ENCODE peak calls at places on chromosomes 16 and 17, in six cellular contexts. One of them, this sample, is unnamed.

GRCh38 chr16:74758801-74759200 is 15.8 kb downstream of the FA2H start:
- DNase-seq in AG08396: no peak
- DNase-seq in HuH-7: no peak
- DNase-seq in astrocyte of the spinal cord: no peak
- DNase-seq in stimulated activated CD4-positive, alpha-beta T cell treated with anti-CD3 and anti-CD28 coated beads, Interleukin-2, amount 100 ng/mL, for 24 hours: no peak
- DNase-seq in NCI-H748 treated with DMSO at 0.1 percent for 48 hours: no peak
- DNase-seq in this sample: no peak

GRCh38 chr16:56530872-56531271 is 11.0 kb upstream of the BBS2 start:
- DNase-seq in AG08396: no peak
- DNase-seq in HuH-7: no peak
- DNase-seq in astrocyte of the spinal cord: no peak
- DNase-seq in stimulated activated CD4-positive, alpha-beta T cell treated with anti-CD3 and anti-CD28 coated beads, Interleukin-2, amount 100 ng/mL, for 24 hours: no peak
- DNase-seq in NCI-H748 treated with DMSO at 0.1 percent for 48 hours: no peak
- DNase-seq in this sample: no peak

GRCh38 chr17:49995055-49995738 is at the start of gene DLX3:
- DNase-seq in AG08396: peak
- DNase-seq in HuH-7: peak
- DNase-seq in astrocyte of the spinal cord: peak
- DNase-seq in stimulated activated CD4-positive, alpha-beta T cell treated with anti-CD3 and anti-CD28 coated beads, Interleukin-2, amount 100 ng/mL, for 24 hours: no peak
- DNase-seq in NCI-H748 treated with DMSO at 0.1 percent for 48 hours: peak
- DNase-seq in this sample: peak

GRCh38 chr17:8253801-8254200 is 4.7 kb downstream of the PFAS start:
- DNase-seq in AG08396: peak
- DNase-seq in HuH-7: no peak
- DNase-seq in astrocyte of the spinal cord: peak
- DNase-seq in stimulated activated CD4-positive, alpha-beta T cell treated with anti-CD3 and anti-CD28 coated beads, Interleukin-2, amount 100 ng/mL, for 24 hours: no peak
- DNase-seq in NCI-H748 treated with DMSO at 0.1 percent for 48 hours: no peak
- DNase-seq in this sample: no peak

GRCh38 chr16:1857433-1858097 is 14.4 kb downstream of the MEIOB start:
- DNase-seq in AG08396: no peak
- DNase-seq in HuH-7: no peak
- DNase-seq in astrocyte of the spinal cord: no peak
- DNase-seq in stimulated activated CD4-positive, alpha-beta T cell treated with anti-CD3 and anti-CD28 coated beads, Interleukin-2, amount 100 ng/mL, for 24 hours: no peak
- DNase-seq in NCI-H748 treated with DMSO at 0.1 percent for 48 hours: no peak
- DNase-seq in this sample: no peak

GRCh38 chr16:66439051-66439730 is 12.1 kb downstream of the BEAN1 start:
- DNase-seq in AG08396: no peak
- DNase-seq in HuH-7: no peak
- DNase-seq in astrocyte of the spinal cord: no peak
- DNase-seq in stimulated activated CD4-positive, alpha-beta T cell treated with anti-CD3 and anti-CD28 coated beads, Interleukin-2, amount 100 ng/mL, for 24 hours: no peak
- DNase-seq in NCI-H748 treated with DMSO at 0.1 percent for 48 hours: no peak
- DNase-seq in this sample: no peak

GRCh38 chr17:1920948-1921351 is 91.1 kb downstream of the RPA1 start:
- DNase-seq in AG08396: no peak
- DNase-seq in HuH-7: no peak
- DNase-seq in astrocyte of the spinal cord: no peak
- DNase-seq in stimulated activated CD4-positive, alpha-beta T cell treated with anti-CD3 and anti-CD28 coated beads, Interleukin-2, amount 100 ng/mL, for 24 hours: no peak
- DNase-seq in NCI-H748 treated with DMSO at 0.1 percent for 48 hours: no peak
- DNase-seq in this sample: no peak

GRCh38 chr16:80403871-80404270 is 136.9 kb upstream of the DYNLRB2 start:
- DNase-seq in AG08396: no peak
- DNase-seq in HuH-7: no peak
- DNase-seq in astrocyte of the spinal cord: no peak
- DNase-seq in stimulated activated CD4-positive, alpha-beta T cell treated with anti-CD3 and anti-CD28 coated beads, Interleukin-2, amount 100 ng/mL, for 24 hours: no peak
- DNase-seq in NCI-H748 treated with DMSO at 0.1 percent for 48 hours: no peak
- DNase-seq in this sample: no peak

GRCh38 chr16:71296584-71297133 is 7.5 kb upstream of the CMTR2 start:
- DNase-seq in AG08396: no peak
- DNase-seq in HuH-7: no peak
- DNase-seq in astrocyte of the spinal cord: no peak
- DNase-seq in stimulated activated CD4-positive, alpha-beta T cell treated with anti-CD3 and anti-CD28 coated beads, Interleukin-2, amount 100 ng/mL, for 24 hours: no peak
- DNase-seq in NCI-H748 treated with DMSO at 0.1 percent for 48 hours: peak
- DNase-seq in this sample: no peak

GRCh38 chr16:78375055-78375679 is 275.7 kb downstream of the WWOX start:
- DNase-seq in AG08396: no peak
- DNase-seq in HuH-7: no peak
- DNase-seq in astrocyte of the spinal cord: no peak
- DNase-seq in stimulated activated CD4-positive, alpha-beta T cell treated with anti-CD3 and anti-CD28 coated beads, Interleukin-2, amount 100 ng/mL, for 24 hours: no peak
- DNase-seq in NCI-H748 treated with DMSO at 0.1 percent for 48 hours: no peak
- DNase-seq in this sample: no peak

GRCh38 chr16:21264226-21265036 is 13.7 kb downstream of the CRYM start:
- DNase-seq in AG08396: peak
- DNase-seq in HuH-7: peak
- DNase-seq in astrocyte of the spinal cord: peak
- DNase-seq in stimulated activated CD4-positive, alpha-beta T cell treated with anti-CD3 and anti-CD28 coated beads, Interleukin-2, amount 100 ng/mL, for 24 hours: no peak
- DNase-seq in NCI-H748 treated with DMSO at 0.1 percent for 48 hours: no peak
- DNase-seq in this sample: no peak

GRCh38 chr16:86772671-86773338 is 194.5 kb downstream of the FOXL1 start:
- DNase-seq in AG08396: no peak
- DNase-seq in HuH-7: no peak
- DNase-seq in astrocyte of the spinal cord: peak
- DNase-seq in stimulated activated CD4-positive, alpha-beta T cell treated with anti-CD3 and anti-CD28 coated beads, Interleukin-2, amount 100 ng/mL, for 24 hours: no peak
- DNase-seq in NCI-H748 treated with DMSO at 0.1 percent for 48 hours: no peak
- DNase-seq in this sample: peak

GRCh38 chr17:3710951-3711383 is 12.7 kb upstream of the HASPIN start:
- DNase-seq in AG08396: no peak
- DNase-seq in HuH-7: no peak
- DNase-seq in astrocyte of the spinal cord: peak
- DNase-seq in stimulated activated CD4-positive, alpha-beta T cell treated with anti-CD3 and anti-CD28 coated beads, Interleukin-2, amount 100 ng/mL, for 24 hours: peak
- DNase-seq in NCI-H748 treated with DMSO at 0.1 percent for 48 hours: no peak
- DNase-seq in this sample: peak

GRCh38 chr16:69698404-69698803 is 28.0 kb downstream of the NQO1 start:
- DNase-seq in AG08396: no peak
- DNase-seq in HuH-7: no peak
- DNase-seq in astrocyte of the spinal cord: no peak
- DNase-seq in stimulated activated CD4-positive, alpha-beta T cell treated with anti-CD3 and anti-CD28 coated beads, Interleukin-2, amount 100 ng/mL, for 24 hours: no peak
- DNase-seq in NCI-H748 treated with DMSO at 0.1 percent for 48 hours: no peak
- DNase-seq in this sample: no peak

GRCh38 chr17:40110026-40110425 is 9.6 kb upstream of the NR1D1 start:
- DNase-seq in AG08396: no peak
- DNase-seq in HuH-7: no peak
- DNase-seq in astrocyte of the spinal cord: no peak
- DNase-seq in stimulated activated CD4-positive, alpha-beta T cell treated with anti-CD3 and anti-CD28 coated beads, Interleukin-2, amount 100 ng/mL, for 24 hours: no peak
- DNase-seq in NCI-H748 treated with DMSO at 0.1 percent for 48 hours: no peak
- DNase-seq in this sample: no peak

GRCh38 chr17:50766222-50767023 is 895 bp downstream of the ANKRD40CL start:
- DNase-seq in AG08396: no peak
- DNase-seq in HuH-7: no peak
- DNase-seq in astrocyte of the spinal cord: no peak
- DNase-seq in stimulated activated CD4-positive, alpha-beta T cell treated with anti-CD3 and anti-CD28 coated beads, Interleukin-2, amount 100 ng/mL, for 24 hours: no peak
- DNase-seq in NCI-H748 treated with DMSO at 0.1 percent for 48 hours: no peak
- DNase-seq in this sample: no peak

GRCh38 chr17:15119928-15120327 is 145.2 kb downstream of the PMP22 start:
- DNase-seq in AG08396: no peak
- DNase-seq in HuH-7: no peak
- DNase-seq in astrocyte of the spinal cord: no peak
- DNase-seq in stimulated activated CD4-positive, alpha-beta T cell treated with anti-CD3 and anti-CD28 coated beads, Interleukin-2, amount 100 ng/mL, for 24 hours: no peak
- DNase-seq in NCI-H748 treated with DMSO at 0.1 percent for 48 hours: no peak
- DNase-seq in this sample: no peak

This sample was measured in H4.